ENCODE peak calls at places on chromosomes 6 and 20, in ten cellular contexts. One of them, this sample, is unnamed.

GRCh38 chr6:107470364-107470763 is 11.0 kb upstream of the PDSS2 start:
- DNase-seq in effector CD4-positive, alpha-beta T cell: no peak
- DNase-seq in NCI-H510A treated with DMSO at 0.1 percent for 48 hours: no peak
- DNase-seq in KG1: no peak
- DNase-seq in GM23248: no peak
- DNase-seq in stromal cell of bone marrow: no peak
- DNase-seq in stimulated activated CD4-positive, alpha-beta T cell treated with anti-CD3 and anti-CD28 coated beads, Interleukin-12 subunit alpha, Interleukin-12 subunit beta, amount 100 ng/mL, for 4 hours: no peak
- DNase-seq in EH: no peak
- DNase-seq in T-cell: no peak
- DNase-seq in lower lobe of right lung: no peak
- DNase-seq in this sample: no peak

GRCh38 chr20:12047838-12048432 is 130.2 kb downstream of the BTBD3 start:
- DNase-seq in effector CD4-positive, alpha-beta T cell: no peak
- DNase-seq in NCI-H510A treated with DMSO at 0.1 percent for 48 hours: peak
- DNase-seq in KG1: no peak
- DNase-seq in GM23248: peak
- DNase-seq in stromal cell of bone marrow: peak
- DNase-seq in stimulated activated CD4-positive, alpha-beta T cell treated with anti-CD3 and anti-CD28 coated beads, Interleukin-12 subunit alpha, Interleukin-12 subunit beta, amount 100 ng/mL, for 4 hours: no peak
- DNase-seq in EH: no peak
- DNase-seq in T-cell: no peak
- DNase-seq in lower lobe of right lung: no peak
- DNase-seq in this sample: no peak

GRCh38 chr6:84043555-84043954 is 10.0 kb downstream of the MRAP2 start:
- DNase-seq in effector CD4-positive, alpha-beta T cell: no peak
- DNase-seq in NCI-H510A treated with DMSO at 0.1 percent for 48 hours: no peak
- DNase-seq in KG1: no peak
- DNase-seq in GM23248: no peak
- DNase-seq in stromal cell of bone marrow: no peak
- DNase-seq in stimulated activated CD4-positive, alpha-beta T cell treated with anti-CD3 and anti-CD28 coated beads, Interleukin-12 subunit alpha, Interleukin-12 subunit beta, amount 100 ng/mL, for 4 hours: no peak
- DNase-seq in EH: no peak
- DNase-seq in T-cell: no peak
- DNase-seq in lower lobe of right lung: no peak
- DNase-seq in this sample: no peak

GRCh38 chr6:2546941-2547716 is 203.6 kb downstream of the MYLK4 start:
- DNase-seq in effector CD4-positive, alpha-beta T cell: no peak
- DNase-seq in NCI-H510A treated with DMSO at 0.1 percent for 48 hours: no peak
- DNase-seq in KG1: peak
- DNase-seq in GM23248: no peak
- DNase-seq in stromal cell of bone marrow: no peak
- DNase-seq in stimulated activated CD4-positive, alpha-beta T cell treated with anti-CD3 and anti-CD28 coated beads, Interleukin-12 subunit alpha, Interleukin-12 subunit beta, amount 100 ng/mL, for 4 hours: no peak
- DNase-seq in EH: no peak
- DNase-seq in T-cell: no peak
- DNase-seq in lower lobe of right lung: no peak
- DNase-seq in this sample: no peak

GRCh38 chr20:2006452-2007381 is 12.9 kb upstream of the PDYN start:
- DNase-seq in effector CD4-positive, alpha-beta T cell: no peak
- DNase-seq in NCI-H510A treated with DMSO at 0.1 percent for 48 hours: peak
- DNase-seq in KG1: peak
- DNase-seq in GM23248: peak
- DNase-seq in stromal cell of bone marrow: peak
- DNase-seq in stimulated activated CD4-positive, alpha-beta T cell treated with anti-CD3 and anti-CD28 coated beads, Interleukin-12 subunit alpha, Interleukin-12 subunit beta, amount 100 ng/mL, for 4 hours: peak
- DNase-seq in EH: peak
- DNase-seq in T-cell: no peak
- DNase-seq in lower lobe of right lung: no peak
- DNase-seq in this sample: no peak

GRCh38 chr6:164247106-164247505 is 832.6 kb downstream of the QKI start:
- DNase-seq in effector CD4-positive, alpha-beta T cell: no peak
- DNase-seq in NCI-H510A treated with DMSO at 0.1 percent for 48 hours: no peak
- DNase-seq in KG1: no peak
- DNase-seq in GM23248: peak
- DNase-seq in stromal cell of bone marrow: peak
- DNase-seq in stimulated activated CD4-positive, alpha-beta T cell treated with anti-CD3 and anti-CD28 coated beads, Interleukin-12 subunit alpha, Interleukin-12 subunit beta, amount 100 ng/mL, for 4 hours: no peak
- DNase-seq in EH: no peak
- DNase-seq in T-cell: no peak
- DNase-seq in lower lobe of right lung: no peak
- DNase-seq in this sample: no peak

GRCh38 chr6:158653577-158654354 is 3.9 kb downstream of the SYTL3 start:
- DNase-seq in effector CD4-positive, alpha-beta T cell: peak
- DNase-seq in NCI-H510A treated with DMSO at 0.1 percent for 48 hours: no peak
- DNase-seq in KG1: peak
- DNase-seq in GM23248: no peak
- DNase-seq in stromal cell of bone marrow: no peak
- DNase-seq in stimulated activated CD4-positive, alpha-beta T cell treated with anti-CD3 and anti-CD28 coated beads, Interleukin-12 subunit alpha, Interleukin-12 subunit beta, amount 100 ng/mL, for 4 hours: peak
- DNase-seq in EH: no peak
- DNase-seq in T-cell: peak
- DNase-seq in lower lobe of right lung: peak
- DNase-seq in this sample: no peak

GRCh38 chr20:21509079-21509596 is 4.7 kb downstream of the NKX2-2 start:
- DNase-seq in effector CD4-positive, alpha-beta T cell: no peak
- DNase-seq in NCI-H510A treated with DMSO at 0.1 percent for 48 hours: no peak
- DNase-seq in KG1: no peak
- DNase-seq in GM23248: no peak
- DNase-seq in stromal cell of bone marrow: no peak
- DNase-seq in stimulated activated CD4-positive, alpha-beta T cell treated with anti-CD3 and anti-CD28 coated beads, Interleukin-12 subunit alpha, Interleukin-12 subunit beta, amount 100 ng/mL, for 4 hours: no peak
- DNase-seq in EH: no peak
- DNase-seq in T-cell: no peak
- DNase-seq in lower lobe of right lung: no peak
- DNase-seq in this sample: no peak

GRCh38 chr6:24829657-24830056 is 30.9 kb upstream of the ARMH2 start:
- DNase-seq in effector CD4-positive, alpha-beta T cell: no peak
- DNase-seq in NCI-H510A treated with DMSO at 0.1 percent for 48 hours: no peak
- DNase-seq in KG1: no peak
- DNase-seq in GM23248: no peak
- DNase-seq in stromal cell of bone marrow: no peak
- DNase-seq in stimulated activated CD4-positive, alpha-beta T cell treated with anti-CD3 and anti-CD28 coated beads, Interleukin-12 subunit alpha, Interleukin-12 subunit beta, amount 100 ng/mL, for 4 hours: no peak
- DNase-seq in EH: no peak
- DNase-seq in T-cell: no peak
- DNase-seq in lower lobe of right lung: no peak
- DNase-seq in this sample: no peak

GRCh38 chr6:152471459-152472070 is 165.6 kb downstream of the SYNE1 start:
- DNase-seq in effector CD4-positive, alpha-beta T cell: no peak
- DNase-seq in NCI-H510A treated with DMSO at 0.1 percent for 48 hours: no peak
- DNase-seq in KG1: no peak
- DNase-seq in GM23248: peak
- DNase-seq in stromal cell of bone marrow: peak
- DNase-seq in stimulated activated CD4-positive, alpha-beta T cell treated with anti-CD3 and anti-CD28 coated beads, Interleukin-12 subunit alpha, Interleukin-12 subunit beta, amount 100 ng/mL, for 4 hours: no peak
- DNase-seq in EH: peak
- DNase-seq in T-cell: no peak
- DNase-seq in lower lobe of right lung: no peak
- DNase-seq in this sample: no peak

GRCh38 chr6:116041934-116042333 is 18.8 kb downstream of the FRK start:
- DNase-seq in effector CD4-positive, alpha-beta T cell: no peak
- DNase-seq in NCI-H510A treated with DMSO at 0.1 percent for 48 hours: no peak
- DNase-seq in KG1: no peak
- DNase-seq in GM23248: no peak
- DNase-seq in stromal cell of bone marrow: no peak
- DNase-seq in stimulated activated CD4-positive, alpha-beta T cell treated with anti-CD3 and anti-CD28 coated beads, Interleukin-12 subunit alpha, Interleukin-12 subunit beta, amount 100 ng/mL, for 4 hours: no peak
- DNase-seq in EH: no peak
- DNase-seq in T-cell: no peak
- DNase-seq in lower lobe of right lung: no peak
- DNase-seq in this sample: no peak

GRCh38 chr6:32082951-32083350 is 26.2 kb downstream of the TNXB start:
- DNase-seq in effector CD4-positive, alpha-beta T cell: no peak
- DNase-seq in NCI-H510A treated with DMSO at 0.1 percent for 48 hours: no peak
- DNase-seq in KG1: no peak
- DNase-seq in GM23248: peak
- DNase-seq in stromal cell of bone marrow: peak
- DNase-seq in stimulated activated CD4-positive, alpha-beta T cell treated with anti-CD3 and anti-CD28 coated beads, Interleukin-12 subunit alpha, Interleukin-12 subunit beta, amount 100 ng/mL, for 4 hours: no peak
- DNase-seq in EH: peak
- DNase-seq in T-cell: no peak
- DNase-seq in lower lobe of right lung: no peak
- DNase-seq in this sample: peak

GRCh38 chr6:143744593-143745151 is 66.9 kb downstream of the PHACTR2 start:
- DNase-seq in effector CD4-positive, alpha-beta T cell: no peak
- DNase-seq in NCI-H510A treated with DMSO at 0.1 percent for 48 hours: no peak
- DNase-seq in KG1: no peak
- DNase-seq in GM23248: no peak
- DNase-seq in stromal cell of bone marrow: no peak
- DNase-seq in stimulated activated CD4-positive, alpha-beta T cell treated with anti-CD3 and anti-CD28 coated beads, Interleukin-12 subunit alpha, Interleukin-12 subunit beta, amount 100 ng/mL, for 4 hours: no peak
- DNase-seq in EH: no peak
- DNase-seq in T-cell: no peak
- DNase-seq in lower lobe of right lung: no peak
- DNase-seq in this sample: no peak

GRCh38 chr6:33249732-33250625 is 21.7 kb downstream of the VPS52 start:
- DNase-seq in effector CD4-positive, alpha-beta T cell: no peak
- DNase-seq in NCI-H510A treated with DMSO at 0.1 percent for 48 hours: no peak
- DNase-seq in KG1: no peak
- DNase-seq in GM23248: peak
- DNase-seq in stromal cell of bone marrow: peak
- DNase-seq in stimulated activated CD4-positive, alpha-beta T cell treated with anti-CD3 and anti-CD28 coated beads, Interleukin-12 subunit alpha, Interleukin-12 subunit beta, amount 100 ng/mL, for 4 hours: no peak
- DNase-seq in EH: peak
- DNase-seq in T-cell: no peak
- DNase-seq in lower lobe of right lung: no peak
- DNase-seq in this sample: no peak

GRCh38 chr6:6825986-6826901 is 237.7 kb downstream of the LY86 start:
- DNase-seq in effector CD4-positive, alpha-beta T cell: no peak
- DNase-seq in NCI-H510A treated with DMSO at 0.1 percent for 48 hours: peak
- DNase-seq in KG1: peak
- DNase-seq in GM23248: peak
- DNase-seq in stromal cell of bone marrow: peak
- DNase-seq in stimulated activated CD4-positive, alpha-beta T cell treated with anti-CD3 and anti-CD28 coated beads, Interleukin-12 subunit alpha, Interleukin-12 subunit beta, amount 100 ng/mL, for 4 hours: no peak
- DNase-seq in EH: no peak
- DNase-seq in T-cell: no peak
- DNase-seq in lower lobe of right lung: peak
- DNase-seq in this sample: peak

GRCh38 chr6:83974409-83975050 is 59.0 kb upstream of the MRAP2 start:
- DNase-seq in effector CD4-positive, alpha-beta T cell: no peak
- DNase-seq in NCI-H510A treated with DMSO at 0.1 percent for 48 hours: no peak
- DNase-seq in KG1: no peak
- DNase-seq in GM23248: no peak
- DNase-seq in stromal cell of bone marrow: no peak
- DNase-seq in stimulated activated CD4-positive, alpha-beta T cell treated with anti-CD3 and anti-CD28 coated beads, Interleukin-12 subunit alpha, Interleukin-12 subunit beta, amount 100 ng/mL, for 4 hours: no peak
- DNase-seq in EH: no peak
- DNase-seq in T-cell: no peak
- DNase-seq in lower lobe of right lung: no peak
- DNase-seq in this sample: no peak

GRCh38 chr20:38805502-38805957 is at the start of gene PPP1R16B:
- DNase-seq in effector CD4-positive, alpha-beta T cell: peak
- DNase-seq in NCI-H510A treated with DMSO at 0.1 percent for 48 hours: peak
- DNase-seq in KG1: peak
- DNase-seq in GM23248: peak
- DNase-seq in stromal cell of bone marrow: no peak
- DNase-seq in stimulated activated CD4-positive, alpha-beta T cell treated with anti-CD3 and anti-CD28 coated beads, Interleukin-12 subunit alpha, Interleukin-12 subunit beta, amount 100 ng/mL, for 4 hours: peak
- DNase-seq in EH: peak
- DNase-seq in T-cell: peak
- DNase-seq in lower lobe of right lung: peak
- DNase-seq in this sample: no peak

GRCh38 chr6:282867-283416 is 9.3 kb upstream of the DUSP22 start:
- DNase-seq in effector CD4-positive, alpha-beta T cell: no peak
- DNase-seq in NCI-H510A treated with DMSO at 0.1 percent for 48 hours: no peak
- DNase-seq in KG1: no peak
- DNase-seq in GM23248: no peak
- DNase-seq in stromal cell of bone marrow: no peak
- DNase-seq in stimulated activated CD4-positive, alpha-beta T cell treated with anti-CD3 and anti-CD28 coated beads, Interleukin-12 subunit alpha, Interleukin-12 subunit beta, amount 100 ng/mL, for 4 hours: no peak
- DNase-seq in EH: no peak
- DNase-seq in T-cell: no peak
- DNase-seq in lower lobe of right lung: no peak
- DNase-seq in this sample: no peak

GRCh38 chr20:46010491-46011405 is 2.0 kb downstream of the MMP9 start:
- DNase-seq in effector CD4-positive, alpha-beta T cell: peak
- DNase-seq in NCI-H510A treated with DMSO at 0.1 percent for 48 hours: peak
- DNase-seq in KG1: no peak
- DNase-seq in GM23248: peak
- DNase-seq in stromal cell of bone marrow: no peak
- DNase-seq in stimulated activated CD4-positive, alpha-beta T cell treated with anti-CD3 and anti-CD28 coated beads, Interleukin-12 subunit alpha, Interleukin-12 subunit beta, amount 100 ng/mL, for 4 hours: peak
- DNase-seq in EH: no peak
- DNase-seq in T-cell: peak
- DNase-seq in lower lobe of right lung: peak
- DNase-seq in this sample: no peak

GRCh38 chr6:33607784-33608161 is 13.3 kb upstream of the ITPR3 start:
- DNase-seq in effector CD4-positive, alpha-beta T cell: no peak
- DNase-seq in NCI-H510A treated with DMSO at 0.1 percent for 48 hours: no peak
- DNase-seq in KG1: no peak
- DNase-seq in GM23248: no peak
- DNase-seq in stromal cell of bone marrow: no peak
- DNase-seq in stimulated activated CD4-positive, alpha-beta T cell treated with anti-CD3 and anti-CD28 coated beads, Interleukin-12 subunit alpha, Interleukin-12 subunit beta, amount 100 ng/mL, for 4 hours: no peak
- DNase-seq in EH: no peak
- DNase-seq in T-cell: no peak
- DNase-seq in lower lobe of right lung: no peak
- DNase-seq in this sample: no peak

GRCh38 chr6:156719720-156720563 is 57.2 kb upstream of the ARID1B start:
- DNase-seq in effector CD4-positive, alpha-beta T cell: peak
- DNase-seq in NCI-H510A treated with DMSO at 0.1 percent for 48 hours: peak
- DNase-seq in KG1: no peak
- DNase-seq in GM23248: peak
- DNase-seq in stromal cell of bone marrow: peak
- DNase-seq in stimulated activated CD4-positive, alpha-beta T cell treated with anti-CD3 and anti-CD28 coated beads, Interleukin-12 subunit alpha, Interleukin-12 subunit beta, amount 100 ng/mL, for 4 hours: peak
- DNase-seq in EH: peak
- DNase-seq in T-cell: peak
- DNase-seq in lower lobe of right lung: peak
- DNase-seq in this sample: peak

GRCh38 chr6:20909621-20910020 is 375.4 kb downstream of the CDKAL1 start:
- DNase-seq in effector CD4-positive, alpha-beta T cell: no peak
- DNase-seq in NCI-H510A treated with DMSO at 0.1 percent for 48 hours: no peak
- DNase-seq in KG1: no peak
- DNase-seq in GM23248: no peak
- DNase-seq in stromal cell of bone marrow: no peak
- DNase-seq in stimulated activated CD4-positive, alpha-beta T cell treated with anti-CD3 and anti-CD28 coated beads, Interleukin-12 subunit alpha, Interleukin-12 subunit beta, amount 100 ng/mL, for 4 hours: no peak
- DNase-seq in EH: no peak
- DNase-seq in T-cell: no peak
- DNase-seq in lower lobe of right lung: no peak
- DNase-seq in this sample: no peak

GRCh38 chr6:144434308-144434990 is 149.3 kb downstream of the UTRN start:
- DNase-seq in effector CD4-positive, alpha-beta T cell: no peak
- DNase-seq in NCI-H510A treated with DMSO at 0.1 percent for 48 hours: no peak
- DNase-seq in KG1: no peak
- DNase-seq in GM23248: peak
- DNase-seq in stromal cell of bone marrow: peak
- DNase-seq in stimulated activated CD4-positive, alpha-beta T cell treated with anti-CD3 and anti-CD28 coated beads, Interleukin-12 subunit alpha, Interleukin-12 subunit beta, amount 100 ng/mL, for 4 hours: no peak
- DNase-seq in EH: peak
- DNase-seq in T-cell: no peak
- DNase-seq in lower lobe of right lung: no peak
- DNase-seq in this sample: no peak

GRCh38 chr6:54879188-54879985 is 32.8 kb downstream of the FAM83B start:
- DNase-seq in effector CD4-positive, alpha-beta T cell: no peak
- DNase-seq in NCI-H510A treated with DMSO at 0.1 percent for 48 hours: no peak
- DNase-seq in KG1: no peak
- DNase-seq in GM23248: no peak
- DNase-seq in stromal cell of bone marrow: no peak
- DNase-seq in stimulated activated CD4-positive, alpha-beta T cell treated with anti-CD3 and anti-CD28 coated beads, Interleukin-12 subunit alpha, Interleukin-12 subunit beta, amount 100 ng/mL, for 4 hours: no peak
- DNase-seq in EH: no peak
- DNase-seq in T-cell: no peak
- DNase-seq in lower lobe of right lung: no peak
- DNase-seq in this sample: no peak

GRCh38 chr20:62360854-62361798 is 6.0 kb downstream of the LAMA5 start:
- DNase-seq in effector CD4-positive, alpha-beta T cell: no peak
- DNase-seq in NCI-H510A treated with DMSO at 0.1 percent for 48 hours: no peak
- DNase-seq in KG1: no peak
- DNase-seq in GM23248: no peak
- DNase-seq in stromal cell of bone marrow: no peak
- DNase-seq in stimulated activated CD4-positive, alpha-beta T cell treated with anti-CD3 and anti-CD28 coated beads, Interleukin-12 subunit alpha, Interleukin-12 subunit beta, amount 100 ng/mL, for 4 hours: no peak
- DNase-seq in EH: no peak
- DNase-seq in T-cell: no peak
- DNase-seq in lower lobe of right lung: peak
- DNase-seq in this sample: no peak

GRCh38 chr6:12578751-12579150 is 137.8 kb upstream of the PHACTR1 start:
- DNase-seq in effector CD4-positive, alpha-beta T cell: no peak
- DNase-seq in NCI-H510A treated with DMSO at 0.1 percent for 48 hours: no peak
- DNase-seq in KG1: no peak
- DNase-seq in GM23248: peak
- DNase-seq in stromal cell of bone marrow: no peak
- DNase-seq in stimulated activated CD4-positive, alpha-beta T cell treated with anti-CD3 and anti-CD28 coated beads, Interleukin-12 subunit alpha, Interleukin-12 subunit beta, amount 100 ng/mL, for 4 hours: no peak
- DNase-seq in EH: peak
- DNase-seq in T-cell: no peak
- DNase-seq in lower lobe of right lung: no peak
- DNase-seq in this sample: no peak

GRCh38 chr6:43976706-43977403 is 150.4 kb downstream of the MRPL14 start:
- DNase-seq in effector CD4-positive, alpha-beta T cell: no peak
- DNase-seq in NCI-H510A treated with DMSO at 0.1 percent for 48 hours: no peak
- DNase-seq in KG1: no peak
- DNase-seq in GM23248: no peak
- DNase-seq in stromal cell of bone marrow: no peak
- DNase-seq in stimulated activated CD4-positive, alpha-beta T cell treated with anti-CD3 and anti-CD28 coated beads, Interleukin-12 subunit alpha, Interleukin-12 subunit beta, amount 100 ng/mL, for 4 hours: no peak
- DNase-seq in EH: no peak
- DNase-seq in T-cell: no peak
- DNase-seq in lower lobe of right lung: no peak
- DNase-seq in this sample: no peak

GRCh38 chr6:158027590-158028285 is 46.1 kb downstream of the SYNJ2 start:
- DNase-seq in effector CD4-positive, alpha-beta T cell: no peak
- DNase-seq in NCI-H510A treated with DMSO at 0.1 percent for 48 hours: no peak
- DNase-seq in KG1: no peak
- DNase-seq in GM23248: no peak
- DNase-seq in stromal cell of bone marrow: no peak
- DNase-seq in stimulated activated CD4-positive, alpha-beta T cell treated with anti-CD3 and anti-CD28 coated beads, Interleukin-12 subunit alpha, Interleukin-12 subunit beta, amount 100 ng/mL, for 4 hours: no peak
- DNase-seq in EH: no peak
- DNase-seq in T-cell: no peak
- DNase-seq in lower lobe of right lung: peak
- DNase-seq in this sample: no peak

This sample was measured in tibial nerve.